ENCODE peak calls at places on chromosome 16, in six cellular contexts. One of them, this sample, is unnamed.

GRCh38 chr16:50071075-50071671 is 5.4 kb downstream of the HEATR3 start:
- DNase-seq in thoracic aorta: no peak
- DNase-seq in ovary: no peak
- DNase-seq in colonic mucosa: no peak
- DNase-seq in tibial nerve: no peak
- DNase-seq in mammary epithelial cell: no peak
- DNase-seq in this sample: no peak

GRCh38 chr16:61936522-61936921 is 99.7 kb downstream of the CDH8 start:
- DNase-seq in thoracic aorta: no peak
- DNase-seq in ovary: no peak
- DNase-seq in colonic mucosa: no peak
- DNase-seq in tibial nerve: no peak
- DNase-seq in mammary epithelial cell: no peak
- DNase-seq in this sample: no peak

GRCh38 chr16:19008245-19008644 is 24.5 kb downstream of the TMC7 start:
- DNase-seq in thoracic aorta: no peak
- DNase-seq in ovary: no peak
- DNase-seq in colonic mucosa: no peak
- DNase-seq in tibial nerve: no peak
- DNase-seq in mammary epithelial cell: peak; percentile 94
- DNase-seq in this sample: no peak

GRCh38 chr16:66581246-66581952 is 2.1 kb downstream of the CMTM2 start:
- DNase-seq in thoracic aorta: no peak
- DNase-seq in ovary: no peak
- DNase-seq in colonic mucosa: no peak
- DNase-seq in tibial nerve: no peak
- DNase-seq in mammary epithelial cell: peak; percentile 12
- DNase-seq in this sample: no peak

GRCh38 chr16:15461376-15461775 is 27.0 kb downstream of the BMERB1 start:
- DNase-seq in thoracic aorta: no peak
- DNase-seq in ovary: no peak
- DNase-seq in colonic mucosa: no peak
- DNase-seq in tibial nerve: no peak
- DNase-seq in mammary epithelial cell: peak; percentile 50
- DNase-seq in this sample: no peak

GRCh38 chr16:50320310-50320709 is 48.5 kb downstream of the BRD7 start:
- DNase-seq in thoracic aorta: no peak
- DNase-seq in ovary: no peak
- DNase-seq in colonic mucosa: no peak
- DNase-seq in tibial nerve: no peak
- DNase-seq in mammary epithelial cell: no peak
- DNase-seq in this sample: no peak

GRCh38 chr16:24685539-24686432 is 43.7 kb upstream of the TNRC6A start:
- DNase-seq in thoracic aorta: peak; percentile 41
- DNase-seq in ovary: peak; percentile 79
- DNase-seq in colonic mucosa: peak; percentile 30
- DNase-seq in tibial nerve: peak; percentile 24
- DNase-seq in mammary epithelial cell: peak; percentile 63
- DNase-seq in this sample: no peak

GRCh38 chr16:19446300-19446846 is 28.7 kb downstream of the TMC5 start:
- DNase-seq in thoracic aorta: no peak
- DNase-seq in ovary: no peak
- DNase-seq in colonic mucosa: no peak
- DNase-seq in tibial nerve: no peak
- DNase-seq in mammary epithelial cell: no peak
- DNase-seq in this sample: no peak

GRCh38 chr16:66262253-66263167 is 104.0 kb upstream of the CDH5 start:
- DNase-seq in thoracic aorta: no peak
- DNase-seq in ovary: peak; percentile 61
- DNase-seq in colonic mucosa: no peak
- DNase-seq in tibial nerve: peak; percentile 51
- DNase-seq in mammary epithelial cell: no peak
- DNase-seq in this sample: no peak

GRCh38 chr16:50747206-50747956 is 5.5 kb downstream of the CYLD start:
- DNase-seq in thoracic aorta: no peak
- DNase-seq in ovary: no peak
- DNase-seq in colonic mucosa: no peak
- DNase-seq in tibial nerve: no peak
- DNase-seq in mammary epithelial cell: peak; percentile 34
- DNase-seq in this sample: peak; percentile 36

GRCh38 chr16:5033256-5034166 is at the start of gene NAGPA:
- DNase-seq in thoracic aorta: peak; percentile 60
- DNase-seq in ovary: peak; percentile 94
- DNase-seq in colonic mucosa: peak; percentile 95
- DNase-seq in tibial nerve: peak; percentile 87
- DNase-seq in mammary epithelial cell: peak; percentile 74
- DNase-seq in this sample: peak; percentile 84

GRCh38 chr16:13426279-13426678 is 493.7 kb upstream of the ERCC4 start:
- DNase-seq in thoracic aorta: no peak
- DNase-seq in ovary: no peak
- DNase-seq in colonic mucosa: no peak
- DNase-seq in tibial nerve: no peak
- DNase-seq in mammary epithelial cell: no peak
- DNase-seq in this sample: no peak
- TF ChIP-seq CTCF in thoracic aorta: no peak
- TF ChIP-seq CTCF in ovary: no peak
- TF ChIP-seq CTCF in colonic mucosa: no peak
- TF ChIP-seq CTCF in tibial nerve: no peak
- TF ChIP-seq CTCF in mammary epithelial cell: no peak
- TF ChIP-seq CTCF in this sample: peak; percentile 46

GRCh38 chr16:85908444-85908843 is 9.5 kb downstream of the IRF8 start:
- DNase-seq in thoracic aorta: no peak
- DNase-seq in ovary: no peak
- DNase-seq in colonic mucosa: no peak
- DNase-seq in tibial nerve: no peak
- DNase-seq in mammary epithelial cell: no peak
- DNase-seq in this sample: peak; percentile 56

GRCh38 chr16:85903576-85903975 is 4.6 kb downstream of the IRF8 start:
- DNase-seq in thoracic aorta: no peak
- DNase-seq in ovary: no peak
- DNase-seq in colonic mucosa: no peak
- DNase-seq in tibial nerve: no peak
- DNase-seq in mammary epithelial cell: no peak
- DNase-seq in this sample: no peak

GRCh38 chr16:85905110-85906095 is 6.4 kb downstream of the IRF8 start:
- DNase-seq in thoracic aorta: no peak
- DNase-seq in ovary: no peak
- DNase-seq in colonic mucosa: no peak
- DNase-seq in tibial nerve: no peak
- DNase-seq in mammary epithelial cell: no peak
- DNase-seq in this sample: no peak

GRCh38 chr16:85908889-85909584 is 10.1 kb downstream of the IRF8 start:
- DNase-seq in thoracic aorta: no peak
- DNase-seq in ovary: no peak
- DNase-seq in colonic mucosa: no peak
- DNase-seq in tibial nerve: no peak
- DNase-seq in mammary epithelial cell: no peak
- DNase-seq in this sample: no peak

GRCh38 chr16:85906349-85906748 is 7.4 kb downstream of the IRF8 start:
- DNase-seq in thoracic aorta: no peak
- DNase-seq in ovary: no peak
- DNase-seq in colonic mucosa: no peak
- DNase-seq in tibial nerve: no peak
- DNase-seq in mammary epithelial cell: no peak
- DNase-seq in this sample: no peak
- H3K4me3 ChIP-seq in thoracic aorta: no peak overlapping the region
- H3K4me3 ChIP-seq in ovary: no peak overlapping the region
- H3K4me3 ChIP-seq in colonic mucosa: no peak overlapping the region
- H3K4me3 ChIP-seq in tibial nerve: no peak overlapping the region
- H3K4me3 ChIP-seq in mammary epithelial cell: no peak overlapping the region
- H3K4me3 ChIP-seq in this sample: peak overlapping the region; percentile 91

DNA sequence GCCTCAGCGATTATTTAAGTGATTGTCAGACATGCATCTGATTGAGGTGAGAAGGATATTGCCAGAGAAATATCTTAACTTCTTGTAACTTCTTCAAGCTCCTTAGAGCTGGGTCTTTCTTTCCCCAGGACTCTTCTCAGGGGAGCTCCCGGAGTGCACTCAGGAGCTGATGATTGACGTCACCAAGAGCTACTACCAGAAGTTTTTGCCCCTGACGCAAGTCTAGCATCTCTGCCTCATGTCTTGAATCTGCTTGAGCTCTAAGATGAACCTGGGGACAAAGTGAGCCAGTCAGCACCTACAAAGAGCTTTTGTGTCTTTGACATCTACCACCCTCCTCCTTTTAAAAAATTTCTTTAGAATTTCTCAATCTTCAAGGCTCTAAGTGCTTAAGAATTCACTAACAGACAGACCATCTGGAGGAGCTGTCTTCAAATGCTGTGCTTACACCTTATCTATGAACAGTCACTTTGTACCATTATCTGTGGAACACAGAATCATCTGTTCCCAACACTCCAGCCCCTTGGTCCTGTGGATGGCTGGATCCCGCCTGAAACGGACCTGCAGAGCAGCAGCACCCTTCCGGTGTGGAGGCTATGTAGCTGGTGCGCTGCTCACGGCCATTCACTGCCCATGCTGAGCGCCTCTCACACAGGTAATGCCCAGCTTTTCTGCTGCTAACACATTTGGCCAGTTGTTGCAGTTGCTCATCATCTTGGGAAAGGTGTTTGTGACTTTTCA is 11.6 kb upstream of the PLK1 start:
- DNase-seq in thoracic aorta: no peak
- DNase-seq in ovary: no peak
- DNase-seq in colonic mucosa: no peak
- DNase-seq in tibial nerve: no peak
- DNase-seq in mammary epithelial cell: no peak
- DNase-seq in this sample: no peak
- H3K36me3 ChIP-seq in thoracic aorta: peaks cover 72% of the 10 kb centered on the region
- H3K36me3 ChIP-seq in ovary: no peaks in the 10 kb centered on the region
- H3K36me3 ChIP-seq in colonic mucosa: peaks cover 15% of the 10 kb centered on the region
- H3K36me3 ChIP-seq in tibial nerve: peaks cover 5% of the 10 kb centered on the region
- H3K36me3 ChIP-seq in mammary epithelial cell: peaks cover 38% of the 10 kb centered on the region
- H3K36me3 ChIP-seq in this sample: peaks cover 28% of the 10 kb centered on the region

DNA sequence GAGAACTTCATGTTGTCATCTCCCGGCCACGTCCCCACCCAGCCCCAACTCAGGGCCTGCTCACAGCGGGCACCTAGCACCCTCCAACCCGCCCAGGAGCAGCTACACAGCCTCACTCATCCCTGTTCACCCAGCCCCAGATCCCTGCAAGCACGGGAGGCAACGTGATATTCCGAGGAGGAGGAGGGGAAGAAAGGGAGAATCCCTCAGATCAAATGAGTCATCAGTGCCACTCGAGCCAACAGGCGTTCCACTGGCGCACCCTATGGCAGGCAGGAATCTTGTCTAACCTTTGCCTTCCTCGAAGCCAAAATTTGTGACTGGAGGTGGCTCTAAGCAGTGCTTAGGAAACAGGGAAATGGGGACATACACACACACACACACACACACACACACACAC is 14.0 kb upstream of the NUBP1 start:
- DNase-seq in thoracic aorta: no peak
- DNase-seq in ovary: no peak
- DNase-seq in colonic mucosa: no peak
- DNase-seq in tibial nerve: no peak
- DNase-seq in mammary epithelial cell: peak; percentile 60
- DNase-seq in this sample: no peak
- TF ChIP-seq CTCF in thoracic aorta: no peak
- TF ChIP-seq CTCF in ovary: no peak
- TF ChIP-seq CTCF in colonic mucosa: no peak
- TF ChIP-seq CTCF in tibial nerve: no peak
- TF ChIP-seq CTCF in mammary epithelial cell: no peak
- TF ChIP-seq CTCF in this sample: no peak

DNA sequence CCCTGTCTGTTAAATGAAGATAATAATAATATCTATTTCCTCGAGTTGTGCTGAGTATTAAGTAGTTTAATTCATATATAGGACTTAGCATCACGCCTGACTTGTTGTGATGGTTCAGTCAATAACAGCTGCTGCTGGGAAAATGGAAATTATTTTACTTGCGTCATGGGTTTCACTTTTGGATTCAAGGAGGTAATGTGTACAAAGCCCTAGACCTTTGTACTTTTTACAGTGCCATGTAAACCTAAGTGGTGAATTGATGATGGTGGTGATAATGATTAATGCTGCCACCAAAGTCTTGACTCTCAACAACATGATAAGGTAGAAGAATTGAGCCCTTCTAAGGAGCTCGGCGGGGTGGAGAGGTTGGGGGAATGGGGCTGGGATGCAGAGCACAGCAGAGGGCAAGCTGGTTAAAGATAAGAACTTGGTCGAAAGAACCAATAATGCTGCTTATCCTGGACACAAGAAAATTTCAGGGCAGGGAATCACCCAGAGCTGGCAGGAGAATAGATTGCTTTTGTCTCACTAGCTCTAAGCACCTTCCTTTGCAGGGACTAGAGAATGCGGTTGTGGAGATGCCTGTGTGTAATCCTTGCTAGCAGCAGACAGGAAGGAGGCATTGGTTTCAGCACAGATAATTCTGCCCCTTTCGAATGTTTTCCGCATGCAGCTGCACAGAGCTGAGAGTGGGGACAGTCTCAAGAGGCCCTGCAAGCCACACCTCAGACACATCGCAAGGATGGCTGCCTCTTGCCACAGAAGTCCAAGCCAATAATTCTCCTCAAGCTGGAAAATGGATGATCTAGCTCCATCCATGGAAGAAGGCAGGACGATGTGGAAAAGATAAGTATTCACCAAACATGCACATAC is 187.1 kb downstream of the TMEM114 start:
- DNase-seq in thoracic aorta: no peak
- DNase-seq in ovary: no peak
- DNase-seq in colonic mucosa: peak; percentile 27
- DNase-seq in tibial nerve: no peak
- DNase-seq in mammary epithelial cell: no peak
- DNase-seq in this sample: no peak
- H3K4me3 ChIP-seq in thoracic aorta: no peak overlapping the region
- H3K4me3 ChIP-seq in ovary: no peak overlapping the region
- H3K4me3 ChIP-seq in colonic mucosa: no peak overlapping the region
- H3K4me3 ChIP-seq in tibial nerve: no peak overlapping the region
- H3K4me3 ChIP-seq in mammary epithelial cell: no peak overlapping the region
- H3K4me3 ChIP-seq in this sample: no peak overlapping the region